ENCODE peak calls at places on chromosomes 6 and 20, in nine cellular contexts. H is ovary; B is A172; U is cardiac fibroblast; S is NCI-H1417; T is stimulated activated naive CD8-positive, alpha-beta T cell treated with anti-CD3 and anti-CD28 coated beads, Interleukin-15, Interleukin-2, amounts not matched to agents 100 U/mL and 50 U/mL, for 24 hours; F is WTC11; R is HEK293T; G is activated T-helper 1 cell treated with anti-CD3 and anti-CD28 coated beads, Interleukin-2, amount 50 U/mL, for 16 hours. N is an unnamed sample.

GRCh38 chr20:36391456-36391855 is 85.3 kb downstream of the DLGAP4 start:
- DNase-seq in U (peak; percentile 14), F (peak; percentile 43), T (no peak), R (no peak), G (no peak), S (no peak), B (peak; percentile 23), H (no peak), N (no peak)

GRCh38 chr6:42417641-42418112 is 34.0 kb downstream of the TRERF1 start:
- DNase-seq in H (no peak), G (no peak), S (no peak), F (no peak), B (peak; percentile 14), R (no peak), T (peak; percentile 54), U (no peak), N (no peak)

GRCh38 chr20:48238781-48239180 is 453.5 kb upstream of the SULF2 start:
- DNase-seq in H (no peak), R (no peak), U (no peak), S (no peak), B (no peak), G (no peak), T (no peak), F (no peak), N (no peak)

GRCh38 chr20:63074182-63074581 is 67.4 kb upstream of the BHLHE23 start:
- DNase-seq in S (no peak), U (no peak), G (no peak), F (peak; percentile 2), H (no peak), B (no peak), T (no peak), R (no peak), N (no peak)

GRCh38 chr6:125099211-125100017 is 54.2 kb upstream of the TPD52L1 start:
- DNase-seq in G (no peak), U (peak; percentile 64), B (peak; percentile 67), S (peak; percentile 82), T (peak; percentile 18), R (peak; percentile 72), F (peak; percentile 66), H (peak; percentile 60), N (peak; percentile 74)

GRCh38 chr6:165119231-165120020 is 190.0 kb downstream of the C6orf118 start:
- DNase-seq in B (no peak), U (no peak), F (no peak), S (no peak), G (no peak), T (no peak), H (no peak), R (no peak), N (peak; percentile 47)

GRCh38 chr20:17172826-17173420 is 53.9 kb upstream of the PCSK2 start:
- DNase-seq in H (no peak), F (no peak), U (no peak), R (no peak), G (no peak), B (peak; percentile 54), S (no peak), T (no peak), N (no peak)

GRCh38 chr20:56801991-56802740 is 173.1 kb downstream of the TFAP2C start:
- DNase-seq in G (no peak), F (no peak), R (no peak), S (no peak), B (no peak), T (no peak), U (no peak), H (no peak), N (no peak)

GRCh38 chr20:8693709-8694108 is 375.2 kb upstream of the PLCB4 start:
- DNase-seq in H (no peak), S (no peak), F (no peak), G (no peak), U (peak; percentile 76), R (no peak), T (no peak), B (no peak), N (peak; percentile 72)

GRCh38 chr6:129353067-129353466 is 356.9 kb downstream of the ARHGAP18 start:
- DNase-seq in B (no peak), U (no peak), G (no peak), T (no peak), H (no peak), F (no peak), S (no peak), R (no peak), N (no peak)

GRCh38 chr6:142897659-142898058 is 47.3 kb downstream of the HIVEP2 start:
- DNase-seq in S (no peak), B (no peak), R (no peak), G (no peak), U (no peak), H (no peak), F (no peak), T (no peak), N (no peak)

GRCh38 chr20:59217162-59217561 is 53.5 kb downstream of the ZNF831 start:
- DNase-seq in R (no peak), B (no peak), G (no peak), H (no peak), T (no peak), F (no peak), U (no peak), S (no peak), N (no peak)

GRCh38 chr6:16903470-16903869 is 142.2 kb upstream of the ATXN1 start:
- DNase-seq in H (no peak), G (no peak), F (no peak), S (no peak), T (no peak), B (peak; percentile 39), R (no peak), U (peak; percentile 49), N (peak; percentile 74)